ENCODE peak calls at places on chromosome 2, in six cellular contexts. C is myocyte; T is H9; B is Karpas-422; L is activated CD4-positive, CD25-positive, alpha-beta regulatory T cell treated with anti-CD3 and anti-CD28 coated beads, Interleukin-2, amount 50 U/mL, for 72 hours; W is activated T-cell treated with anti-CD3 and anti-CD28 coated beads for 24 hours. P is an unnamed sample.

GRCh38 chr2:96556441-96557330 is 20.1 kb downstream of the ARID5A start:
- DNase-seq in T (peak), W (peak), C (peak), B (no peak), L (peak), P (no peak)

GRCh38 chr2:169509955-169510354 is 453 bp downstream of the KLHL41 start:
- DNase-seq in B (no peak), L (no peak), C (no peak), W (no peak), T (no peak), P (no peak)

GRCh38 chr2:45192481-45192880 is 183.2 kb upstream of the SIX2 start:
- DNase-seq in W (no peak), T (no peak), L (no peak), C (peak), B (no peak), P (no peak)

GRCh38 chr2:224178085-224178484 is 139.0 kb upstream of the SERPINE2 start:
- DNase-seq in L (no peak), T (no peak), W (no peak), C (no peak), B (no peak), P (no peak)

GRCh38 chr2:67540962-67541361 is 143.8 kb downstream of the ETAA1 start:
- DNase-seq in T (no peak), W (no peak), L (no peak), C (no peak), B (no peak), P (no peak)

GRCh38 chr2:238895901-238896600 is 48.2 kb downstream of the TWIST2 start:
- DNase-seq in B (no peak), W (no peak), L (no peak), C (peak), T (peak), P (no peak)

GRCh38 chr2:223262946-223263345 is 211.0 kb downstream of the KCNE4 start:
- DNase-seq in L (no peak), T (no peak), B (no peak), W (no peak), C (no peak), P (no peak)

GRCh38 chr2:121748202-121748601 is 7.2 kb upstream of the TSN start:
- DNase-seq in L (no peak), C (no peak), B (peak), W (no peak), T (peak), P (peak)

GRCh38 chr2:235868224-235868623 is 300.0 kb downstream of the GBX2 start:
- DNase-seq in B (no peak), W (no peak), C (no peak), T (no peak), L (no peak), P (no peak)

GRCh38 chr2:122028371-122029102 is 273.1 kb downstream of the TSN start:
- DNase-seq in T (no peak), W (no peak), B (peak), C (no peak), L (no peak), P (no peak)